ENCODE peak calls at places on chromosomes 5 and 9, in five cellular contexts. One of them, this sample, is unnamed.

GRCh38 chr5:71810023-71810422 is 90.9 kb downstream of the CARTPT start:
- DNase-seq in HCT116: no peak
- DNase-seq in transverse colon: no peak
- DNase-seq in vagina: no peak
- DNase-seq in K562: no peak
- DNase-seq in this sample: no peak

GRCh38 chr9:104279535-104280215 is 185.6 kb downstream of the SMC2 start:
- DNase-seq in vagina: no peak
- DNase-seq in HCT116: no peak
- DNase-seq in K562: no peak
- DNase-seq in transverse colon: no peak
- DNase-seq in this sample: no peak

GRCh38 chr5:131384616-131385214 is 120.9 kb downstream of the CDC42SE2 start:
- DNase-seq in transverse colon: no peak
- DNase-seq in vagina: no peak
- DNase-seq in K562: no peak
- DNase-seq in HCT116: no peak
- DNase-seq in this sample: no peak

GRCh38 chr9:114757984-114758383 is 47.9 kb downstream of the TNFSF15 start:
- DNase-seq in vagina: no peak
- DNase-seq in HCT116: no peak
- DNase-seq in transverse colon: no peak
- DNase-seq in K562: no peak
- DNase-seq in this sample: no peak

GRCh38 chr5:74296685-74297084 is 343.8 kb downstream of the ENC1 start:
- DNase-seq in HCT116: no peak
- DNase-seq in K562: no peak
- DNase-seq in vagina: no peak
- DNase-seq in transverse colon: no peak
- DNase-seq in this sample: no peak

GRCh38 chr9:69249337-69249736 is 75.3 kb downstream of the TJP2 start:
- DNase-seq in vagina: no peak
- DNase-seq in transverse colon: no peak
- DNase-seq in K562: no peak
- DNase-seq in HCT116: no peak
- DNase-seq in this sample: no peak

GRCh38 chr9:36566813-36567217 is 5.9 kb upstream of the MELK start:
- DNase-seq in vagina: no peak
- DNase-seq in K562: no peak
- DNase-seq in HCT116: no peak
- DNase-seq in transverse colon: no peak
- DNase-seq in this sample: peak; percentile 35

GRCh38 chr9:91751922-91752321 is 198.1 kb downstream of the ROR2 start:
- DNase-seq in transverse colon: no peak
- DNase-seq in HCT116: no peak
- DNase-seq in vagina: no peak
- DNase-seq in K562: no peak
- DNase-seq in this sample: no peak

GRCh38 chr9:34363619-34364351 is 12.9 kb downstream of the MYORG start:
- DNase-seq in K562: no peak
- DNase-seq in vagina: no peak
- DNase-seq in transverse colon: no peak
- DNase-seq in HCT116: no peak
- DNase-seq in this sample: no peak

GRCh38 chr9:109817846-109818472 is 38.0 kb downstream of the PALM2AKAP2 start:
- DNase-seq in transverse colon: peak; percentile 60
- DNase-seq in HCT116: peak; percentile 78
- DNase-seq in vagina: no peak
- DNase-seq in K562: peak; percentile 73
- DNase-seq in this sample: no peak

GRCh38 chr5:39080597-39081204 is 6.5 kb upstream of the RICTOR start:
- DNase-seq in K562: peak; percentile 63
- DNase-seq in transverse colon: peak; percentile 53
- DNase-seq in vagina: no peak
- DNase-seq in HCT116: peak; percentile 60
- DNase-seq in this sample: no peak

GRCh38 chr9:130030821-130031481 is 12.0 kb downstream of the FNBP1 start:
- DNase-seq in HCT116: no peak
- DNase-seq in transverse colon: no peak
- DNase-seq in K562: no peak
- DNase-seq in vagina: no peak
- DNase-seq in this sample: no peak

GRCh38 chr5:1207555-1207954 is 6.2 kb downstream of the SLC6A19 start:
- DNase-seq in K562: no peak
- DNase-seq in HCT116: no peak
- DNase-seq in transverse colon: no peak
- DNase-seq in vagina: no peak
- DNase-seq in this sample: no peak

GRCh38 chr5:175750476-175751080 is 92.7 kb downstream of the HRH2 start:
- DNase-seq in HCT116: no peak
- DNase-seq in vagina: peak; percentile 93
- DNase-seq in transverse colon: no peak
- DNase-seq in K562: no peak
- DNase-seq in this sample: no peak

GRCh38 chr9:94853887-94854286 is 127.4 kb downstream of the AOPEP start:
- DNase-seq in HCT116: peak; percentile 75
- DNase-seq in vagina: no peak
- DNase-seq in K562: no peak
- DNase-seq in transverse colon: no peak
- DNase-seq in this sample: no peak

GRCh38 chr9:684950-685340 is 156.6 kb upstream of the DMRT1 start:
- DNase-seq in vagina: no peak
- DNase-seq in transverse colon: no peak
- DNase-seq in HCT116: no peak
- DNase-seq in K562: no peak
- DNase-seq in this sample: no peak

GRCh38 chr5:137300411-137301240 is 198.5 kb downstream of the SPOCK1 start:
- DNase-seq in K562: no peak
- DNase-seq in HCT116: no peak
- DNase-seq in transverse colon: no peak
- DNase-seq in vagina: no peak
- DNase-seq in this sample: no peak

GRCh38 chr5:65105301-65105700 is 336.6 kb downstream of the CWC27 start:
- DNase-seq in K562: no peak
- DNase-seq in vagina: no peak
- DNase-seq in HCT116: no peak
- DNase-seq in transverse colon: no peak
- DNase-seq in this sample: no peak

GRCh38 chr5:88388476-88389170 is 120.0 kb upstream of the TMEM161B start:
- DNase-seq in transverse colon: no peak
- DNase-seq in vagina: no peak
- DNase-seq in K562: no peak
- DNase-seq in HCT116: no peak
- DNase-seq in this sample: no peak

GRCh38 chr9:26870292-26870691 is 22.3 kb downstream of the CAAP1 start:
- DNase-seq in K562: no peak
- DNase-seq in vagina: no peak
- DNase-seq in HCT116: no peak
- DNase-seq in transverse colon: no peak
- DNase-seq in this sample: no peak

GRCh38 chr5:147434049-147434448 is 75.8 kb downstream of the DPYSL3 start:
- DNase-seq in transverse colon: no peak
- DNase-seq in vagina: no peak
- DNase-seq in HCT116: no peak
- DNase-seq in K562: no peak
- DNase-seq in this sample: no peak

GRCh38 chr5:4294878-4295277 is 699.2 kb downstream of the IRX1 start:
- DNase-seq in transverse colon: no peak
- DNase-seq in K562: no peak
- DNase-seq in vagina: no peak
- DNase-seq in HCT116: no peak
- DNase-seq in this sample: no peak

GRCh38 chr9:125243792-125244260 is 2.7 kb upstream of the HSPA5 start:
- DNase-seq in vagina: no peak
- DNase-seq in transverse colon: no peak
- DNase-seq in HCT116: no peak
- DNase-seq in K562: no peak
- DNase-seq in this sample: no peak

GRCh38 chr9:2228132-2228531 is 213.0 kb downstream of the SMARCA2 start:
- DNase-seq in HCT116: no peak
- DNase-seq in K562: peak; percentile 5
- DNase-seq in vagina: no peak
- DNase-seq in transverse colon: peak; percentile 25
- DNase-seq in this sample: no peak

GRCh38 chr5:159826351-159827222 is 89.7 kb upstream of the ADRA1B start:
- DNase-seq in vagina: no peak
- DNase-seq in HCT116: peak; percentile 81
- DNase-seq in transverse colon: no peak
- DNase-seq in K562: no peak
- DNase-seq in this sample: no peak

GRCh38 chr9:214488-215448 is at the start of gene DOCK8:
- DNase-seq in transverse colon: peak; percentile 80
- DNase-seq in vagina: no peak
- DNase-seq in HCT116: peak; percentile 35
- DNase-seq in K562: peak; percentile 74
- DNase-seq in this sample: peak; percentile 97

GRCh38 chr5:3596261-3596825 is 711 bp downstream of the IRX1 start:
- DNase-seq in transverse colon: no peak
- DNase-seq in vagina: no peak
- DNase-seq in K562: no peak
- DNase-seq in HCT116: no peak
- DNase-seq in this sample: no peak

DNA sequence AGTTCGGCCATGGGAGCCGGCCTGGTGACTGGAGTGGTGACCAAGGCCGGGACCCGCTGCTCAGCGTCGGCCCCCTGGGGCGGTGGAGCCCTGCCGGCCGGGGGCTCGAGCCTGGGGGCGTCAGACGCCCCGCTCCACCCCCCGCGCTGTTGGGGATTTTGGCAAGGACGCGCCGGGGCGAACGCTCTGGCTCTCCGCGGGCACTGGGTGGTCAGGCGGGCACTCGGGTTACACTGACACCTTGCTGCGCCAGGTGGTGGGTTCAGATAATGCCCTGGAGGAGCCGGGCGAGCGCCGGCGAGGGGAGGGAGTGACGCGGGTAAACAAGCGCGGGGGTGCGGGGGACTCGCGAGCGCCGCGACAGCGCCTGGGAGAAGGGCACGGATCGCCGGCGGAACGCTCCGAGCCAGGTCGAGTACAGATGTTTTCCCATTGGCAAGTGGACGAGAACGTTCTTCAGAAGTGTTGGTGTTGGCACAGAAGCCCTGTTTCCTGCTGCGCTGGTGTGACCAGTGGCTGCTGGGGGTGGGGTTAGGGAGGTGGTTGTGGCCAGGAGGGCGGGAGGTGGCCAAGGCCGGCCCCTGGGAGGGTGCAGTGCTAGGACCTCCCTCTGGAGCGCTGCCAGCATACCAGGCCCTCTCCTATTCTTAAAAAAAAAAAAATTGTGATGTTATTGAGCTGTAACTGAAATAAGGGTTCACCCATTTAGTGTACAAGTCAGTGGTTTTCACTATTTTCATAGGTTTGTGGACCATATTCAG is 773 bp downstream of the SQSTM1 start:
- DNase-seq in transverse colon: peak; percentile 97
- DNase-seq in vagina: no peak
- DNase-seq in K562: peak; percentile 85
- DNase-seq in HCT116: peak; percentile 81
- DNase-seq in this sample: peak; percentile 98
- TF ChIP-seq CTCF in transverse colon: peak; percentile 40
- TF ChIP-seq CTCF in vagina: no peak
- TF ChIP-seq CTCF in K562: no peak
- TF ChIP-seq CTCF in HCT116: no peak
- TF ChIP-seq CTCF in this sample: peak; percentile 21

DNA sequence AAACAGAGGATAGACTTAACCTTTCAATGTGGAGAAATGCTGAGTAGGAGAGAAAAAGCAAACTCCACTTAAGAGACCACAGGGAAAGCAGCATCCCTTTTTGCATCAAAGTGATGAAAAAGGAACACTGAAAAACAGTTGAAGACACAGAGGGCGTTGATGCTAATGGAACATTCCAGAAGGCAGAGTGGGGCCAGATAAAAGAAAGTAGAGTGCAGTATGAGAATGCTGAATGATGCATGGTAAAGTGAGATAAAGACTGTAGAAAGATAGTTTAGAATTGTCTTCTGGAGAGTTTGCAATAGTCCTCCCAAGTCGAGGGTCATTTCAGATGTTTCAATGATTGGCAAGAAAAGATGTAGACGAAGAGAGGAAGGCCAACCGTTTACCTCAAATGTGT is 574.3 kb downstream of the PRR16 start:
- DNase-seq in vagina: no peak
- DNase-seq in HCT116: no peak
- DNase-seq in transverse colon: no peak
- DNase-seq in K562: no peak
- DNase-seq in this sample: no peak
- TF ChIP-seq POLR2A in vagina: no peak
- TF ChIP-seq POLR2A in HCT116: no peak
- TF ChIP-seq POLR2A in transverse colon: no peak
- TF ChIP-seq POLR2A in K562: no peak
- TF ChIP-seq POLR2A in this sample: no peak

GRCh38 chr5:36655171-36655570 is 48.8 kb downstream of the SLC1A3 start:
- DNase-seq in vagina: no peak
- DNase-seq in transverse colon: no peak
- DNase-seq in HCT116: no peak
- DNase-seq in K562: no peak
- DNase-seq in this sample: no peak

GRCh38 chr5:36659406-36659805 is 53.0 kb downstream of the SLC1A3 start:
- DNase-seq in HCT116: no peak
- DNase-seq in vagina: no peak
- DNase-seq in K562: no peak
- DNase-seq in transverse colon: no peak
- DNase-seq in this sample: no peak

GRCh38 chr5:36658016-36658415 is 51.6 kb downstream of the SLC1A3 start:
- DNase-seq in transverse colon: no peak
- DNase-seq in vagina: no peak
- DNase-seq in HCT116: no peak
- DNase-seq in K562: no peak
- DNase-seq in this sample: no peak

GRCh38 chr5:36656556-36656955 is 50.1 kb downstream of the SLC1A3 start:
- DNase-seq in K562: no peak
- DNase-seq in transverse colon: no peak
- DNase-seq in vagina: no peak
- DNase-seq in HCT116: no peak
- DNase-seq in this sample: no peak

GRCh38 chr5:36657563-36657995 is 51.2 kb downstream of the SLC1A3 start:
- DNase-seq in vagina: no peak
- DNase-seq in transverse colon: no peak
- DNase-seq in K562: no peak
- DNase-seq in HCT116: peak; percentile 74
- DNase-seq in this sample: no peak
- TF ChIP-seq POLR2AphosphoS5 in vagina: peak; percentile 35
- TF ChIP-seq POLR2AphosphoS5 in transverse colon: peak; percentile 41
- TF ChIP-seq POLR2AphosphoS5 in K562: no peak
- TF ChIP-seq POLR2AphosphoS5 in HCT116: peak; percentile 63
- TF ChIP-seq POLR2AphosphoS5 in this sample: peak; percentile 78

DNA sequence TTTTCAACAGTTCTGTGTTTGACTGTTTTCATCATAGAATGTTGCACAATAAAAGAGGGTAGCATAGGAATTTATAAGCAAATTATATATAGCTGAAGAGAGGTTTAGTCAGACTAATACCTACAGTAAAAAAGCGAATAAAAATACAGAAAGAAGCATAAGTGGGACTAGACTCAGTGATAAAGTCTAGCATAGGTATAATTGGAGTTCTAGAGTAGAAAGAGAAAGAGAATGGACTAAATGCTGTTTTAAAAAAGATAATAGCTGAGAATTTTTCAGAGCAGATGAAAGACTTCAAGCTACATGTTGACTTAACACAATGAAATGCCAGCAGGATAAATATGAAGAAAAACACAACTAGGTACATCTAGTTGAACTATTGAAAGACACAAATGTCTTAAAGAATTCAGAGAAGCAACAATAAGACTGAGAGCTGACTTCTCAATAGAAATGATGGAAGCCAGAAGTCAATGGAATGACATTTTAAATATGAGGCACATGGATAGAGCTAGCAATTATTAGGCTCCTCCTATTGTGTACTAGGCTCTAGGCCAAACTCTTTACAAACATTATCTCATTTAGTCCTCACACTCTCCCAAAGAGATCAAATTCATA is 573.9 kb downstream of the ZNF608 start:
- DNase-seq in HCT116: peak; percentile 8
- DNase-seq in vagina: no peak
- DNase-seq in K562: no peak
- DNase-seq in transverse colon: no peak
- DNase-seq in this sample: no peak
- TF ChIP-seq CTCF in HCT116: no peak
- TF ChIP-seq CTCF in vagina: no peak
- TF ChIP-seq CTCF in K562: no peak
- TF ChIP-seq CTCF in transverse colon: no peak
- TF ChIP-seq CTCF in this sample: no peak

This sample was measured in spleen.